ENCODE peak calls at places on chromosomes 5 and 9, in ten cellular contexts. V, X, Q, D, A, Z, P, T, K and I are unnamed samples. For H3K36me3, the result is how much of the 10 kb centered on the place peaks cover.

GRCh38 chr9:38016375-38017120 is 52.5 kb downstream of the SHB start:
- DNase-seq in P (no peak), K (no peak), A (no peak), V (no peak), D (no peak), Q (no peak), T (peak), Z (no peak), X (no peak), I (no peak)

GRCh38 chr5:9898319-9898718 is 268.2 kb upstream of the TAS2R1 start:
- DNase-seq in T (peak), Z (no peak), Q (no peak), K (peak), A (peak), V (peak), P (no peak), D (no peak), X (no peak), I (no peak)

GRCh38 chr9:71349218-71349617 is 227.8 kb upstream of the TRPM3 start:
- DNase-seq in Q (no peak), P (no peak), X (no peak), Z (no peak), V (no peak), A (no peak), K (no peak), T (peak), D (no peak), I (no peak)

GRCh38 chr5:53971566-53971965 is 338.8 kb downstream of the ARL15 start:
- DNase-seq in Z (no peak), P (no peak), X (no peak), T (peak), A (no peak), V (no peak), K (no peak), D (no peak), Q (no peak), I (no peak)

GRCh38 chr9:133203506-133204075 is 5.5 kb downstream of the OBP2B start:
- DNase-seq in X (no peak), K (no peak), D (no peak), Q (no peak), Z (no peak), P (no peak), T (no peak), A (no peak), V (no peak), I (no peak)

GRCh38 chr5:156920042-156920860 is 42.8 kb downstream of the TIMD4 start:
- DNase-seq in A (peak), P (no peak), T (peak), X (no peak), Z (no peak), D (no peak), K (peak), Q (peak), V (no peak), I (peak)

GRCh38 chr9:89670806-89671434 is 66.1 kb downstream of the GADD45G start:
- DNase-seq in V (no peak), X (no peak), Z (no peak), K (no peak), P (no peak), Q (no peak), A (no peak), D (no peak), T (no peak), I (no peak)

GRCh38 chr5:171080151-171080938 is 218.5 kb downstream of the RANBP17 start:
- DNase-seq in A (no peak), K (no peak), T (no peak), Z (no peak), X (no peak), P (no peak), Q (no peak), V (no peak), D (no peak), I (no peak)

GRCh38 chr9:14515564-14516198 is 177.6 kb downstream of the ZDHHC21 start:
- DNase-seq in V (peak), D (no peak), T (no peak), Q (no peak), A (no peak), X (no peak), P (no peak), K (no peak), Z (no peak), I (no peak)

GRCh38 chr5:95760291-95761191 is 29.4 kb downstream of the RHOBTB3 start:
- DNase-seq in V (no peak), P (no peak), Z (peak), A (no peak), D (no peak), X (no peak), Q (no peak), K (peak), T (peak), I (peak)

GRCh38 chr5:132266836-132267160 is 9.3 kb downstream of the PDLIM4 start:
- DNase-seq in A (no peak), X (no peak), P (no peak), K (no peak), Z (no peak), V (no peak), T (no peak), Q (no peak), D (no peak), I (no peak)

GRCh38 chr5:167573274-167574127 is 717.9 kb upstream of the WWC1 start:
- DNase-seq in T (peak), A (peak), V (peak), D (no peak), K (peak), Z (no peak), P (no peak), X (no peak), Q (no peak), I (no peak)

GRCh38 chr9:5466776-5467175 is 16.4 kb downstream of the CD274 start:
- DNase-seq in Z (no peak), P (no peak), A (no peak), X (no peak), D (no peak), T (no peak), Q (no peak), K (no peak), V (no peak), I (no peak)

GRCh38 chr9:94656190-94656589 is 16.9 kb upstream of the FBP1 start:
- DNase-seq in V (no peak), X (no peak), Q (peak), P (no peak), K (no peak), T (no peak), D (no peak), Z (peak), A (peak), I (peak)

GRCh38 chr5:915946-916345 is 23.3 kb downstream of the TRIP13 start:
- DNase-seq in X (no peak), D (no peak), P (no peak), A (no peak), T (no peak), V (no peak), Q (no peak), K (no peak), Z (no peak), I (no peak)

GRCh38 chr9:87545858-87546257 is 48.2 kb downstream of the DAPK1 start:
- DNase-seq in Z (no peak), P (no peak), V (no peak), X (no peak), Q (no peak), K (no peak), D (no peak), T (peak), A (no peak), I (no peak)

GRCh38 chr5:143657814-143658395 is 154.1 kb upstream of the HMHB1 start:
- DNase-seq in D (no peak), P (no peak), V (no peak), T (no peak), A (no peak), K (peak), Z (no peak), Q (no peak), X (no peak), I (no peak)

GRCh38 chr9:91898451-91899433 is 51.3 kb downstream of the ROR2 start:
- DNase-seq in D (no peak), Q (no peak), K (peak), A (no peak), Z (no peak), P (no peak), T (peak), X (no peak), V (peak), I (no peak)

GRCh38 chr9:100427366-100428263 is 672 bp downstream of the MSANTD3 start:
- DNase-seq in V (peak), T (peak), A (peak), Q (peak), K (peak), X (peak), D (peak), Z (peak), P (peak), I (peak)

GRCh38 chr5:128854931-128855330 is 110.4 kb upstream of the SLC27A6 start:
- DNase-seq in D (no peak), Z (no peak), X (no peak), K (no peak), P (no peak), Q (no peak), T (no peak), A (no peak), V (no peak), I (no peak)

GRCh38 chr5:111252799-111253564 is 28.8 kb downstream of the CAMK4 start:
- DNase-seq in P (no peak), V (no peak), K (no peak), Q (no peak), X (no peak), A (no peak), Z (peak), T (no peak), D (no peak), I (peak)

GRCh38 chr5:28561522-28561921 is 1523.1 kb upstream of the CDH9 start:
- DNase-seq in A (no peak), D (no peak), Q (no peak), V (no peak), Z (no peak), T (no peak), K (no peak), P (no peak), X (no peak), I (no peak)

GRCh38 chr9:134366223-134367031 is 40.2 kb downstream of the RXRA start:
- DNase-seq in Q (no peak), P (peak), Z (no peak), T (peak), V (no peak), D (no peak), X (peak), K (peak), A (no peak), I (no peak)

GRCh38 chr5:90689064-90689463 is 130.5 kb downstream of the ADGRV1 start:
- DNase-seq in A (no peak), P (no peak), Q (no peak), V (peak), X (no peak), T (no peak), D (no peak), K (no peak), Z (no peak), I (no peak)

GRCh38 chr5:485113-485942 is 38.9 kb downstream of the SLC9A3 start:
- DNase-seq in A (no peak), T (no peak), P (no peak), D (no peak), V (no peak), X (no peak), K (no peak), Q (no peak), Z (no peak), I (no peak)

GRCh38 chr5:53418844-53419243 is 61.6 kb upstream of the FST start:
- DNase-seq in T (peak), X (no peak), D (no peak), Q (no peak), V (no peak), Z (no peak), A (no peak), P (no peak), K (no peak), I (no peak)

GRCh38 chr9:19233344-19233743 is 2.9 kb downstream of the DENND4C start:
- DNase-seq in V (no peak), Z (no peak), D (no peak), X (no peak), K (no peak), T (peak), P (no peak), A (no peak), Q (no peak), I (no peak)

GRCh38 chr9:16787724-16788123 is 82.7 kb downstream of the BNC2 start:
- DNase-seq in Z (no peak), X (no peak), K (no peak), V (no peak), Q (no peak), T (peak), P (no peak), A (no peak), D (no peak), I (no peak)

GRCh38 chr9:133585481-133586367 is 23.5 kb downstream of the FAM163B start:
- DNase-seq in X (no peak), A (peak), Q (no peak), Z (no peak), D (no peak), T (no peak), K (no peak), V (no peak), P (no peak), I (no peak)

GRCh38 chr9:93041108-93041802 is 17.2 kb upstream of the SUSD3 start:
- DNase-seq in T (peak), D (no peak), Z (no peak), Q (no peak), A (no peak), V (no peak), P (no peak), K (no peak), X (no peak), I (no peak)

GRCh38 chr5:147346006-147346561 is 111.3 kb downstream of the STK32A start:
- DNase-seq in Z (no peak), V (no peak), A (no peak), D (no peak), Q (no peak), X (no peak), T (no peak), P (no peak), K (no peak), I (no peak)

GRCh38 chr5:167642779-167643517 is 648.5 kb upstream of the WWC1 start:
- DNase-seq in X (no peak), K (no peak), Z (no peak), D (no peak), A (no peak), V (no peak), P (no peak), Q (no peak), T (peak), I (no peak)

GRCh38 chr5:173474881-173475287 is 141.6 kb downstream of the BOD1 start:
- DNase-seq in K (no peak), P (no peak), T (peak), Q (no peak), X (no peak), Z (no peak), A (no peak), D (no peak), V (no peak), I (no peak)

GRCh38 chr9:114386886-114387677 is 700 bp downstream of the AKNA start:
- DNase-seq in Z (no peak), Q (peak), A (no peak), K (peak), V (no peak), D (no peak), X (peak), T (peak), P (peak), I (no peak)

GRCh38 chr9:70439991-70440706 is 25.7 kb upstream of the KLF9 start:
- DNase-seq in Z (no peak), X (no peak), Q (no peak), T (peak), A (no peak), D (no peak), V (no peak), P (no peak), K (no peak), I (no peak)

GRCh38 chr9:128895556-128895955 is 13.6 kb downstream of the LRRC8A start:
- DNase-seq in P (no peak), A (no peak), T (no peak), Z (no peak), D (no peak), Q (no peak), K (no peak), X (no peak), V (no peak), I (no peak)

GRCh38 chr5:178234753-178235599 is 2.4 kb upstream of the PHYKPL start:
- DNase-seq in T (peak), A (peak), D (peak), X (peak), Z (peak), K (peak), Q (peak), V (peak), P (peak), I (peak)

GRCh38 chr5:107885601-107886000 is 214.9 kb upstream of the EFNA5 start:
- DNase-seq in P (no peak), X (no peak), V (no peak), K (no peak), A (no peak), Q (no peak), D (no peak), T (no peak), Z (no peak), I (no peak)

GRCh38 chr5:107887587-107887986 is 216.8 kb upstream of the EFNA5 start:
- DNase-seq in D (no peak), A (no peak), V (no peak), K (no peak), T (no peak), Q (no peak), Z (no peak), X (no peak), P (no peak), I (no peak)

GRCh38 chr5:107887181-107887580 is 216.4 kb upstream of the EFNA5 start:
- DNase-seq in Z (no peak), X (no peak), D (no peak), P (no peak), T (no peak), V (no peak), A (no peak), Q (no peak), K (no peak), I (no peak)

GRCh38 chr5:107888541-107888940 is 217.8 kb upstream of the EFNA5 start:
- DNase-seq in X (no peak), T (no peak), V (no peak), Z (no peak), D (no peak), K (no peak), Q (no peak), A (no peak), P (no peak), I (no peak)

GRCh38 chr5:107889387-107889786 is 218.7 kb upstream of the EFNA5 start:
- DNase-seq in A (no peak), Z (no peak), D (no peak), T (no peak), K (no peak), V (no peak), Q (no peak), P (no peak), X (no peak), I (no peak)
- H3K27ac ChIP-seq in A (no peak), Z (no peak), D (no peak), T (no peak), K (no peak), V (no peak), Q (no peak), P (no peak), X (no peak), I (no peak)

GRCh38 chr9:131402738-131403492 is 9.0 kb downstream of the PRRC2B start:
- DNase-seq in A (no peak), T (peak), P (peak), X (peak), Z (no peak), V (no peak), K (peak), D (no peak), Q (no peak), I (no peak)
- H3K4me3 ChIP-seq in A (no peak), T (peak), P (peak), X (no peak), Z (peak), V (no peak), K (no peak), D (no peak), Q (no peak), I (no peak)

DNA sequence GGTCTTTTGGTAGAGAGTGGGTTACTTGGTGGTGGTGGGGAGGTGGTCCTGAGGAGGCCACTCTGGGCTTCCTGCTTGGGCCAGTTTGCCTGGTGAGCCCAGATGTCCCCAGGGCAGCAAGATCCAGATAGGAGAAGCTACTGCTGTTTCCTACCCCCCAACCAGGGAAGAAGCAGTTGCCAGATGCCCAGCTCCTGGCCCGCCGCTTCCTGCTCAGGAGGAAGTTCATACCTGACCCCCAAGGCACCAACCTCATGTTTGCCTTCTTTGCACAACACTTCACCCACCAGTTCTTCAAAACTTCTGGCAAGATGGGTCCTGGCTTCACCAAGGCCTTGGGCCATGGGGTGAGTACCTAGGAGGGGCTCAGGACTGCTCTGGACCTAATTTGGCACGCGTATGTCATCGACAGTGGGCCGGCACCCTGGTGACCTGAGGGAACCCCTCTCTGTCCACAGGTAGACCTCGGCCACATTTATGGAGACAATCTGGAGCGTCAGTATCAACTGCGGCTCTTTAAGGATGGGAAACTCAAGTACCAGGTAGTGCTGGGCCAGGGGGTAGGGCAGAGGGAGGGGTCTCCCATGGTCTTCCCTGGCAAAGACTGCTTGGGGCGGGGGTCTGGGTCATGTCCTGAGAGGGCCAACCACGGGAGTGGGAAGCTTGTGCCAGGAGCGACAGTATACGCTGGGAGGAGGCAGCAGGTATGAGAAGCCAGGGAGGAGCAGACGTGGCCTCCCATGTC is 10.6 kb downstream of the PTGS1 start:
- DNase-seq in A (no peak), T (no peak), K (no peak), D (no peak), Q (no peak), X (no peak), P (no peak), Z (no peak), V (no peak), I (no peak)
- H3K36me3 ChIP-seq in A (under half), T (under half), K (under half), D (under half), Q (under half), X (under half), P (under half), Z (under half), V (under half), I (under half)

GRCh38 chr9:68502279-68502678 is 38.4 kb downstream of the TMEM252 start:
- DNase-seq in Q (no peak), T (no peak), K (no peak), D (no peak), V (no peak), A (no peak), Z (no peak), P (no peak), X (no peak), I (no peak)
- H3K27ac ChIP-seq in Q (no peak), T (no peak), K (no peak), D (no peak), V (no peak), A (peak), Z (no peak), P (no peak), X (peak), I (no peak)

GRCh38 chr9:96025995-96026572 is 150.6 kb downstream of the ERCC6L2 start:
- DNase-seq in Z (no peak), K (peak), Q (no peak), A (peak), P (no peak), X (no peak), D (no peak), V (peak), T (no peak), I (no peak)

GRCh38 chr9:96029722-96030515 is 154.4 kb downstream of the ERCC6L2 start:
- DNase-seq in Q (no peak), P (no peak), T (no peak), K (no peak), Z (no peak), V (no peak), D (no peak), X (no peak), A (no peak), I (no peak)

GRCh38 chr9:96027271-96028131 is 152.0 kb downstream of the ERCC6L2 start:
- DNase-seq in X (no peak), A (peak), Q (no peak), Z (no peak), D (no peak), V (no peak), P (no peak), T (peak), K (peak), I (no peak)

GRCh38 chr9:96022445-96023031 is 147.0 kb downstream of the ERCC6L2 start:
- DNase-seq in Q (no peak), P (peak), X (peak), V (no peak), D (no peak), Z (no peak), K (no peak), T (no peak), A (peak), I (no peak)

DNA sequence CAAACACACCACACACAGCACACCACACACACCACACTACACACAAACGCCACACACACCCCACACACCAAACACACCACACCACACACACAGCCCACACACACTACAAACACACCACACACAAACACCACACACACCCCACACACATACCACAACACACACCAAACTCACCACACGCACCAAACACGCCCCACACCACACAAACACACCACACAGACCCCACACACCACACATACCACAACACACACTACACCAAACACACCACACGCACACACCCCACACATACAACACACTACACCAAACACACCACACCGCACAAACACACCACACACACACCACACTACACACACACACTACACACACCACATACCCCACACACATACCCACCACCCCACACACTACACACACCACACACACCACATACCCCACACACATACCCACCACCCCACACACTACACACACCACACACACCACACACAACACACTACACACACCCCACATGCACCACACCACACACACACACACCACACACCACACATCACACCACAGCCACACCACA is 151.2 kb downstream of the ERCC6L2 start:
- DNase-seq in A (no peak), P (no peak), Q (no peak), D (no peak), T (no peak), X (no peak), Z (no peak), V (no peak), K (no peak), I (no peak)
- H3K4me3 ChIP-seq in A (no peak), P (no peak), Q (peak), D (peak), T (no peak), X (no peak), Z (no peak), V (peak), K (no peak), I (no peak)

GRCh38 chr5:179868541-179868940 is 9.9 kb upstream of the MRNIP start:
- DNase-seq in Z (no peak), K (no peak), P (peak), X (no peak), D (no peak), T (no peak), Q (no peak), A (no peak), V (no peak), I (no peak)
- H3K36me3 ChIP-seq in Z (under half), K (under half), P (half or more), X (half or more), D (under half), T (under half), Q (under half), A (under half), V (under half), I (under half)